ENCODE peak calls at places on chromosomes 2 and 18, in five cellular contexts. One of them, this sample, is unnamed.

GRCh38 chr2:7020059-7020458 is 102.8 kb downstream of the RNF144A start:
- DNase-seq in astrocyte of the cerebellum: no peak
- DNase-seq in ascending aorta: no peak
- DNase-seq in body of pancreas: no peak
- DNase-seq in small intestine: no peak
- DNase-seq in this sample: no peak

GRCh38 chr2:20378891-20379519 is 28.4 kb upstream of the PUM2 start:
- DNase-seq in astrocyte of the cerebellum: peak; percentile 51
- DNase-seq in ascending aorta: peak; percentile 44
- DNase-seq in body of pancreas: peak; percentile 73
- DNase-seq in small intestine: peak; percentile 82
- DNase-seq in this sample: no peak

GRCh38 chr2:15940661-15941482 is 522 bp downstream of the MYCN start:
- DNase-seq in astrocyte of the cerebellum: no peak
- DNase-seq in ascending aorta: no peak
- DNase-seq in body of pancreas: no peak
- DNase-seq in small intestine: peak; percentile 31
- DNase-seq in this sample: no peak

GRCh38 chr2:66389651-66390131 is 45.2 kb upstream of the MEIS1 start:
- DNase-seq in astrocyte of the cerebellum: no peak
- DNase-seq in ascending aorta: no peak
- DNase-seq in body of pancreas: no peak
- DNase-seq in small intestine: no peak
- DNase-seq in this sample: no peak

GRCh38 chr2:192253692-192254091 is 59.0 kb upstream of the TMEFF2 start:
- DNase-seq in astrocyte of the cerebellum: no peak
- DNase-seq in ascending aorta: no peak
- DNase-seq in body of pancreas: no peak
- DNase-seq in small intestine: no peak
- DNase-seq in this sample: no peak

GRCh38 chr2:20067992-20068727 is 16.7 kb upstream of the LAPTM4A start:
- DNase-seq in astrocyte of the cerebellum: peak; percentile 88
- DNase-seq in ascending aorta: no peak
- DNase-seq in body of pancreas: no peak
- DNase-seq in small intestine: no peak
- DNase-seq in this sample: peak; percentile 86

GRCh38 chr18:38493991-38494559 is 928.5 kb upstream of the CELF4 start:
- DNase-seq in astrocyte of the cerebellum: peak; percentile 1
- DNase-seq in ascending aorta: no peak
- DNase-seq in body of pancreas: no peak
- DNase-seq in small intestine: no peak
- DNase-seq in this sample: peak; percentile 34

GRCh38 chr18:32919799-32920198 is 147.0 kb upstream of the KLHL14 start:
- DNase-seq in astrocyte of the cerebellum: no peak
- DNase-seq in ascending aorta: no peak
- DNase-seq in body of pancreas: peak; percentile 7
- DNase-seq in small intestine: peak; percentile 3
- DNase-seq in this sample: peak; percentile 6

GRCh38 chr2:128607981-128608506 is 289.4 kb upstream of the HS6ST1 start:
- DNase-seq in astrocyte of the cerebellum: no peak
- DNase-seq in ascending aorta: no peak
- DNase-seq in body of pancreas: no peak
- DNase-seq in small intestine: no peak
- DNase-seq in this sample: no peak

GRCh38 chr18:48577478-48578190 is 38.8 kb downstream of the CTIF start:
- DNase-seq in astrocyte of the cerebellum: no peak
- DNase-seq in ascending aorta: no peak
- DNase-seq in body of pancreas: no peak
- DNase-seq in small intestine: no peak
- DNase-seq in this sample: no peak

GRCh38 chr2:28591711-28592365 is 96.0 kb downstream of the PLB1 start:
- DNase-seq in astrocyte of the cerebellum: no peak
- DNase-seq in ascending aorta: no peak
- DNase-seq in body of pancreas: no peak
- DNase-seq in small intestine: no peak
- DNase-seq in this sample: no peak

GRCh38 chr2:130766711-130767407 is 11.5 kb downstream of the AMER3 start:
- DNase-seq in astrocyte of the cerebellum: no peak
- DNase-seq in ascending aorta: no peak
- DNase-seq in body of pancreas: no peak
- DNase-seq in small intestine: no peak
- DNase-seq in this sample: no peak

GRCh38 chr2:209472871-209473270 is 49.0 kb downstream of the MAP2 start:
- DNase-seq in astrocyte of the cerebellum: no peak
- DNase-seq in ascending aorta: no peak
- DNase-seq in body of pancreas: no peak
- DNase-seq in small intestine: no peak
- DNase-seq in this sample: no peak
- H3K4me3 ChIP-seq in astrocyte of the cerebellum: no peak overlapping the region
- H3K4me3 ChIP-seq in ascending aorta: no peak overlapping the region
- H3K4me3 ChIP-seq in body of pancreas: no peak overlapping the region
- H3K4me3 ChIP-seq in small intestine: no peak overlapping the region
- H3K4me3 ChIP-seq in this sample: no peak overlapping the region

DNA sequence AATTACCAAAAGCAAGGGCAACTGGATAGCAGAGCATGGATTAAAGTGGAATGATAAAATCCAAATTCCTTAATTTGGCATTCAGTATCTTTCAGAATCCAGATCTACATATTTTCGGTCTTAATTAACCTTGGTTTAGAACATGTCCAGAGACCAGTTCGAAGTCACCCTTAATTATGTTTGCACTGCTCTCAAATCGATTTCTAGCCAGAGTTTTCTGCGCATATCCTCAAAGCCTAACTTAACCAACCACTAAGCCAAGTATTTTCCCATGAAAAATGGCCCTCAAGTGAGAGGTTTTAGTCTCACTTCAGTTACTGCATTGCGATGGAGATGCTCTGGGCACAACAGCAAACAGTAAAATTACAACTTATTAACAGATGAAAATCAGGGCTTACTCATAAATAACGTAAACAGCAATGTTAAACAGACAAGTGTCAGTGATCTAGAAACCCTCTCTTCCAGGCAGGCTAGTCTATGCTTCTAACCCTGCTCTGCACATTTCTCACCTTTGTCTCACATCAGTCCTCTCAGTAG is 4.5 kb downstream of the RTN4 start:
- DNase-seq in astrocyte of the cerebellum: no peak
- DNase-seq in ascending aorta: no peak
- DNase-seq in body of pancreas: no peak
- DNase-seq in small intestine: no peak
- DNase-seq in this sample: no peak
- H3K4me3 ChIP-seq in astrocyte of the cerebellum: peak overlapping the region; percentile 33
- H3K4me3 ChIP-seq in ascending aorta: peak overlapping the region; percentile 79
- H3K4me3 ChIP-seq in body of pancreas: no peak overlapping the region
- H3K4me3 ChIP-seq in small intestine: no peak overlapping the region
- H3K4me3 ChIP-seq in this sample: peak overlapping the region; percentile 24

GRCh38 chr18:8709248-8710059 is 4.1 kb downstream of the MTCL1 start:
- DNase-seq in astrocyte of the cerebellum: no peak
- DNase-seq in ascending aorta: no peak
- DNase-seq in body of pancreas: no peak
- DNase-seq in small intestine: no peak
- DNase-seq in this sample: no peak
- H3K4me3 ChIP-seq in astrocyte of the cerebellum: no peak overlapping the region
- H3K4me3 ChIP-seq in ascending aorta: no peak overlapping the region
- H3K4me3 ChIP-seq in body of pancreas: no peak overlapping the region
- H3K4me3 ChIP-seq in small intestine: no peak overlapping the region
- H3K4me3 ChIP-seq in this sample: no peak overlapping the region

GRCh38 chr18:23662309-23663263 is at the start of gene ANKRD29:
- DNase-seq in astrocyte of the cerebellum: no peak
- DNase-seq in ascending aorta: no peak
- DNase-seq in body of pancreas: peak; percentile 13
- DNase-seq in small intestine: peak; percentile 28
- DNase-seq in this sample: no peak
- H3K4me3 ChIP-seq in astrocyte of the cerebellum: peak within 1 kb of the TSS; percentile 32
- H3K4me3 ChIP-seq in ascending aorta: peak within 1 kb of the TSS; percentile 81
- H3K4me3 ChIP-seq in body of pancreas: no peak within 1 kb of the TSS
- H3K4me3 ChIP-seq in small intestine: peak within 1 kb of the TSS; percentile 66
- H3K4me3 ChIP-seq in this sample: peak within 1 kb of the TSS; percentile 63

GRCh38 chr2:149039213-149039724 is 770 bp downstream of the LYPD6B start:
- DNase-seq in astrocyte of the cerebellum: no peak
- DNase-seq in ascending aorta: no peak
- DNase-seq in body of pancreas: no peak
- DNase-seq in small intestine: no peak
- DNase-seq in this sample: no peak

GRCh38 chr2:149040451-149040850 is 2.0 kb downstream of the LYPD6B start:
- DNase-seq in astrocyte of the cerebellum: no peak
- DNase-seq in ascending aorta: no peak
- DNase-seq in body of pancreas: no peak
- DNase-seq in small intestine: peak; percentile 31
- DNase-seq in this sample: no peak

GRCh38 chr2:149037851-149038250 is 648 bp upstream of the LYPD6B start:
- DNase-seq in astrocyte of the cerebellum: no peak
- DNase-seq in ascending aorta: no peak
- DNase-seq in body of pancreas: peak; percentile 46
- DNase-seq in small intestine: peak; percentile 63
- DNase-seq in this sample: no peak

GRCh38 chr2:149036507-149037293 is 1.8 kb upstream of the LYPD6B start:
- DNase-seq in astrocyte of the cerebellum: no peak
- DNase-seq in ascending aorta: no peak
- DNase-seq in body of pancreas: no peak
- DNase-seq in small intestine: no peak
- DNase-seq in this sample: no peak

GRCh38 chr2:149038442-149039212 is at the start of gene LYPD6B:
- DNase-seq in astrocyte of the cerebellum: no peak
- DNase-seq in ascending aorta: no peak
- DNase-seq in body of pancreas: peak; percentile 77
- DNase-seq in small intestine: peak; percentile 72
- DNase-seq in this sample: no peak
- H3K4me3 ChIP-seq in astrocyte of the cerebellum: peak within 1 kb of the TSS; percentile 37
- H3K4me3 ChIP-seq in ascending aorta: peak within 1 kb of the TSS; percentile 60
- H3K4me3 ChIP-seq in body of pancreas: peak within 1 kb of the TSS; percentile 31
- H3K4me3 ChIP-seq in small intestine: peak within 1 kb of the TSS; percentile 61
- H3K4me3 ChIP-seq in this sample: peak within 1 kb of the TSS; percentile 72

GRCh38 chr2:64797881-64798590 is 144.3 kb upstream of the SERTAD2 start:
- DNase-seq in astrocyte of the cerebellum: peak; percentile 88
- DNase-seq in ascending aorta: no peak
- DNase-seq in body of pancreas: peak; percentile 46
- DNase-seq in small intestine: no peak
- DNase-seq in this sample: peak; percentile 87
- H3K4me3 ChIP-seq in astrocyte of the cerebellum: no peak overlapping the region
- H3K4me3 ChIP-seq in ascending aorta: no peak overlapping the region
- H3K4me3 ChIP-seq in body of pancreas: no peak overlapping the region
- H3K4me3 ChIP-seq in small intestine: no peak overlapping the region
- H3K4me3 ChIP-seq in this sample: no peak overlapping the region

GRCh38 chr2:188292446-188293239 is 969 bp downstream of the GULP1 start:
- DNase-seq in astrocyte of the cerebellum: peak; percentile 73
- DNase-seq in ascending aorta: peak; percentile 49
- DNase-seq in body of pancreas: peak; percentile 87
- DNase-seq in small intestine: peak; percentile 94
- DNase-seq in this sample: no peak
- H3K4me3 ChIP-seq in astrocyte of the cerebellum: peak overlapping the region; percentile 81
- H3K4me3 ChIP-seq in ascending aorta: peak overlapping the region; percentile 83
- H3K4me3 ChIP-seq in body of pancreas: peak overlapping the region; percentile 64
- H3K4me3 ChIP-seq in small intestine: peak overlapping the region; percentile 88
- H3K4me3 ChIP-seq in this sample: peak overlapping the region; percentile 76

DNA sequence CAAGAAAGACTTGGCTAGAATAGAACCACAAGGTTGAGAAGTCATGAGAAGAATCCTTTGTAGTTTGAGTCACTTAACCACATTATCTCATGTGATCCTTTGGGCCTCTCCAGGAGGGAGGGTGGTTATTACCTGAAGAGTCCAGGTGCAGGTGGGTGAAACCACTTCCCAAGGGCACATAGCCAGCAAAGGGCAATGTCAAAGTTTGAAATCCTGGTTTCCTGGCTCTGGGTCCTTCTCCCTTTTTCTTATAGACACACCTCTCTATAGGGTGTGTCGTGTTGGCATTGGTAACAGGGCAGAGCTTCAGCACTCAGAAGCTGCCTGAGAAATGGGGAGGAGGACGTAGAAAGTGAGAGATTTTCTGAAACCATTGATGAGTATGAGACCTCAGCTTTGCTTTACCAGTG is 137.9 kb downstream of the MGAT5 start:
- DNase-seq in astrocyte of the cerebellum: no peak
- DNase-seq in ascending aorta: no peak
- DNase-seq in body of pancreas: no peak
- DNase-seq in small intestine: peak; percentile 96
- DNase-seq in this sample: no peak
- H3K4me3 ChIP-seq in astrocyte of the cerebellum: no peak overlapping the region
- H3K4me3 ChIP-seq in ascending aorta: no peak overlapping the region
- H3K4me3 ChIP-seq in body of pancreas: no peak overlapping the region
- H3K4me3 ChIP-seq in small intestine: no peak overlapping the region
- H3K4me3 ChIP-seq in this sample: no peak overlapping the region

GRCh38 chr2:106961328-106961727 is 75.4 kb upstream of the ST6GAL2 start:
- DNase-seq in astrocyte of the cerebellum: no peak
- DNase-seq in ascending aorta: no peak
- DNase-seq in body of pancreas: no peak
- DNase-seq in small intestine: no peak
- DNase-seq in this sample: no peak
- H3K4me3 ChIP-seq in astrocyte of the cerebellum: no peak overlapping the region
- H3K4me3 ChIP-seq in ascending aorta: no peak overlapping the region
- H3K4me3 ChIP-seq in body of pancreas: no peak overlapping the region
- H3K4me3 ChIP-seq in small intestine: no peak overlapping the region
- H3K4me3 ChIP-seq in this sample: no peak overlapping the region

GRCh38 chr2:37228788-37229187 is 2.6 kb downstream of the CEBPZ start:
- DNase-seq in astrocyte of the cerebellum: no peak
- DNase-seq in ascending aorta: no peak
- DNase-seq in body of pancreas: no peak
- DNase-seq in small intestine: no peak
- DNase-seq in this sample: no peak
- H3K4me3 ChIP-seq in astrocyte of the cerebellum: no peak overlapping the region
- H3K4me3 ChIP-seq in ascending aorta: no peak overlapping the region
- H3K4me3 ChIP-seq in body of pancreas: no peak overlapping the region
- H3K4me3 ChIP-seq in small intestine: no peak overlapping the region
- H3K4me3 ChIP-seq in this sample: no peak overlapping the region

This sample was measured in retinal pigment epithelial cell.